ENCODE peak calls at places on chromosomes 2 and 18, in four cellular contexts. W is K562, P is SK-N-SH, Y is H1. R is an unnamed sample.

GRCh38 chr2:163347982-163348842 is 387.6 kb downstream of the FIGN start:
- DNase-seq in W (no peak), P (no peak), Y (peak), R (no peak)

GRCh38 chr2:171347591-171348032 is 86.2 kb downstream of the METTL8 start:
- DNase-seq in W (no peak), P (no peak), Y (no peak), R (no peak)

GRCh38 chr2:219073413-219074129 is 12.8 kb upstream of the IHH start:
- DNase-seq in W (peak), P (peak), Y (no peak), R (no peak)

GRCh38 chr18:24201699-24202687 is 63.1 kb downstream of the CABYR start:
- DNase-seq in W (no peak), P (no peak), Y (no peak), R (no peak)

GRCh38 chr18:36692909-36693308 is 135.9 kb downstream of the TPGS2 start:
- DNase-seq in W (no peak), P (peak), Y (no peak), R (no peak)

GRCh38 chr18:43420950-43421349 is 143.7 kb upstream of the SYT4 start:
- DNase-seq in W (no peak), P (no peak), Y (no peak), R (no peak)

GRCh38 chr18:34039194-34039593 is 185.5 kb downstream of the NOL4 start:
- DNase-seq in W (no peak), P (no peak), Y (no peak), R (peak)

GRCh38 chr18:54812885-54813284 is 15.4 kb upstream of the RAB27B start:
- DNase-seq in W (no peak), P (no peak), Y (no peak), R (no peak)

GRCh38 chr2:158786897-158787296 is 8.2 kb upstream of the DAPL1 start:
- DNase-seq in W (no peak), P (no peak), Y (no peak), R (no peak)

GRCh38 chr2:121824264-121824663 is 68.8 kb downstream of the TSN start:
- DNase-seq in W (no peak), P (no peak), Y (no peak), R (no peak)

GRCh38 chr2:10564876-10565425 is 116.8 kb upstream of the ODC1 start:
- DNase-seq in W (no peak), P (no peak), Y (no peak), R (no peak)

GRCh38 chr2:229672021-229672420 is 42.3 kb downstream of the DNER start:
- DNase-seq in W (no peak), P (no peak), Y (no peak), R (no peak)

GRCh38 chr2:8389373-8390108 is 292.3 kb upstream of the ID2 start:
- DNase-seq in W (no peak), P (no peak), Y (no peak), R (no peak)

GRCh38 chr2:144432921-144433320 is 87.0 kb downstream of the ZEB2 start:
- DNase-seq in W (no peak), P (no peak), Y (no peak), R (no peak)

GRCh38 chr2:166651080-166651675 is 157.1 kb upstream of the SCN7A start:
- DNase-seq in W (no peak), P (no peak), Y (no peak), R (no peak)

GRCh38 chr2:176106636-176107539 is at the start of gene HOXD11:
- DNase-seq in W (no peak), P (peak), Y (no peak), R (no peak)

GRCh38 chr2:85785027-85785822 is 31.4 kb downstream of the ATOH8 start:
- DNase-seq in W (no peak), P (no peak), Y (no peak), R (no peak)

GRCh38 chr2:218569661-218570500 is 1.2 kb downstream of the CNOT9 start:
- DNase-seq in W (no peak), P (peak), Y (no peak), R (no peak)

GRCh38 chr2:135744761-135745314 is 3.2 kb downstream of the UBXN4 start:
- DNase-seq in W (peak), P (peak), Y (no peak), R (no peak)

GRCh38 chr2:157625311-157625710 is 3.4 kb downstream of the ACVR1C start:
- DNase-seq in W (no peak), P (no peak), Y (no peak), R (no peak)

GRCh38 chr2:38125007-38125406 is 49.1 kb upstream of the CYP1B1 start:
- DNase-seq in W (no peak), P (no peak), Y (no peak), R (no peak)

GRCh38 chr2:62320657-62321357 is 124.9 kb downstream of the B3GNT2 start:
- DNase-seq in W (no peak), P (no peak), Y (no peak), R (no peak)

GRCh38 chr2:174824098-174824497 is 59.8 kb upstream of the CHRNA1 start:
- DNase-seq in W (no peak), P (no peak), Y (no peak), R (no peak)

GRCh38 chr2:33266467-33266866 is 210.0 kb upstream of the RASGRP3 start:
- DNase-seq in W (no peak), P (no peak), Y (no peak), R (no peak)

GRCh38 chr2:236980961-236981360 is 104.7 kb upstream of the COPS8 start:
- DNase-seq in W (no peak), P (no peak), Y (no peak), R (no peak)

GRCh38 chr18:75109001-75109400 is 99.9 kb downstream of the PTGR3 start:
- DNase-seq in W (no peak), P (no peak), Y (no peak), R (no peak)

GRCh38 chr2:128442053-128442751 is 123.5 kb upstream of the HS6ST1 start:
- DNase-seq in W (no peak), P (no peak), Y (no peak), R (no peak)

GRCh38 chr18:13369756-13370510 is 151.4 kb downstream of the LDLRAD4 start:
- DNase-seq in W (no peak), P (no peak), Y (no peak), R (no peak)

GRCh38 chr2:85635636-85636035 is 19.6 kb downstream of the USP39 start:
- DNase-seq in W (no peak), P (no peak), Y (no peak), R (no peak)

GRCh38 chr2:149787206-149787605 is 199.6 kb upstream of the MMADHC start:
- DNase-seq in W (no peak), P (no peak), Y (no peak), R (no peak)

GRCh38 chr2:43314299-43314927 is 88.0 kb upstream of the ZFP36L2 start:
- DNase-seq in W (no peak), P (no peak), Y (no peak), R (no peak)

GRCh38 chr18:33817096-33817495 is 239.1 kb downstream of the ASXL3 start:
- DNase-seq in W (no peak), P (no peak), Y (peak), R (no peak)

GRCh38 chr18:40877096-40877495 is 1077.9 kb upstream of the PIK3C3 start:
- DNase-seq in W (no peak), P (no peak), Y (no peak), R (no peak)

GRCh38 chr2:132448771-132449170 is 32.2 kb downstream of the GPR39 start:
- DNase-seq in W (no peak), P (peak), Y (no peak), R (no peak)

GRCh38 chr2:238558456-238559099 is 131.9 kb downstream of the ASB1 start:
- DNase-seq in W (no peak), P (no peak), Y (no peak), R (no peak)

GRCh38 chr2:23760746-23761145 is 166.2 kb downstream of the ATAD2B start:
- DNase-seq in W (no peak), P (peak), Y (no peak), R (no peak)

GRCh38 chr2:185208261-185208660 is 530.3 kb upstream of the FSIP2 start:
- DNase-seq in W (no peak), P (peak), Y (peak), R (no peak)

GRCh38 chr2:60555066-60555793 is 1.8 kb upstream of the BCL11A start:
- DNase-seq in W (peak), P (peak), Y (no peak), R (no peak)

GRCh38 chr18:28178720-28179119 is 1.8 kb upstream of the CDH2 start:
- DNase-seq in W (no peak), P (no peak), Y (no peak), R (no peak)

GRCh38 chr2:12502759-12503158 is 214.0 kb upstream of the TRIB2 start:
- DNase-seq in W (no peak), P (no peak), Y (no peak), R (no peak)
- TF ChIP-seq NRF1 in W (no peak), P (no peak), Y (no peak), R (no peak)

GRCh38 chr18:50696436-50696835 is 123.4 kb downstream of the MRO start:
- DNase-seq in W (no peak), P (no peak), Y (no peak), R (no peak)
- TF ChIP-seq YY1 in W (no peak), P (no peak), Y (no peak), R (no peak)

DNA sequence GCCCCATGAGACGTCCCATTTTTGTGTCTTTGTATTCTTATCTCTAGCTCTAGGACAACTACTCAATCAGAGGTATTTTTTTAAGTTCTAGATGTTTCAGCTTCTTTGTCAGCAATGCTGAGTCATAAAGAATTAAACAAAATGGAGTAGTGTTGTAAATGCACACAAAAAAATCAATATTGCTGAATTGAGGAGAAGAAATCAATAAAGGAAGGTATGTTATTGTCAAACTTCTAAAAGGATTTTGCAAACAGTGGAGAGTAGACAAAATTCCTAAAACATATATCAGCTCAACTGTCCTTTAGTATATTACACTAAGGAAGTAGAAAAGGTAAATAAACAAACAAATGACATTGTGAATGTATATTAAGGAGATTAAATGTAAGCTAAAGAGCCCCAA is 726.1 kb upstream of the NRXN1 start:
- DNase-seq in W (no peak), P (no peak), Y (no peak), R (no peak)
- TF ChIP-seq NRF1 in W (no peak), P (no peak), Y (no peak), R (no peak)

DNA sequence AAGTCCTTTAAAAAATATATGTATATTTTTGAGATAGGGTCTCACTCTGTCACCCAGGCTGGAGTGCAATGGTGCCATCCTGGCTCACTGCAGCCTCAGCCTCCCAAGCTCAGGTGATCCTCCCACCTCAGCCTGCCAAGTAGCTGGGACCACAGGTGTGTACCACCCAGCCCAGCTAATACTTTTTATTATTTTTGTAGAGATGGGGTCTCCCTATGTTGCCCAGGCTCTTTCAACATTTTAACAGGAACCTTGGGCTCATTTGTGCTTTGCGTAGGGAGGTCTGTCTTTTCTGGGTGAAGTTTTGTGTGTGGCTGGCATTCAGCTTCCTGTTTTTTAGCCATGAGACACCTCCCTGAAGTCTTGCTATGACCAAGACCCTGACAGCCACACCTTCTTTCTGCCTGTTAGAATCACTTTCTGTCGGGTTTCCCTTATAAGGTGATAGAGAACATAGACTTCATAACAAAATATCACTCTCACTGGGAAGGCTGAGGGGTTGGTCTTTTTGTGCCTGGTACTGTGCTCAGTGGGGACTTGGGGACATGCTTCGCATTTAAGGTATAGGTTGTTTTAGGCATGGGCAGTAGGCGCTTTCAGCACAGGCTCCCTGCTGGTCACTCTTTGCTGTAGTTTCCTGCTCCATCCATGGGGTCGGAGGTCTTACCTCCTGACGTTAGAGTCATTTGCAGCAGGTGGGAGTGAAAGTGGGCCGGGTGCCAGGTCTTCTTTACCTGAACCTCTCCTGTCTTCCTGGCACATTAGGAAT is 3.4 kb downstream of the RAB31 start:
- DNase-seq in W (no peak), P (no peak), Y (no peak), R (peak)
- TF ChIP-seq YY1 in W (no peak), P (no peak), Y (no peak), R (no peak)

GRCh38 chr2:103887625-103888024 is 966.3 kb upstream of the POU3F3 start:
- DNase-seq in W (no peak), P (no peak), Y (no peak), R (no peak)
- TF ChIP-seq NRF1 in W (no peak), P (no peak), Y (no peak), R (no peak)

GRCh38 chr2:25369439-25369838 is 27.7 kb upstream of the DNMT3A start:
- DNase-seq in W (no peak), P (no peak), Y (no peak), R (no peak)
- TF ChIP-seq YY1 in W (no peak), P (no peak), Y (no peak), R (no peak)

DNA sequence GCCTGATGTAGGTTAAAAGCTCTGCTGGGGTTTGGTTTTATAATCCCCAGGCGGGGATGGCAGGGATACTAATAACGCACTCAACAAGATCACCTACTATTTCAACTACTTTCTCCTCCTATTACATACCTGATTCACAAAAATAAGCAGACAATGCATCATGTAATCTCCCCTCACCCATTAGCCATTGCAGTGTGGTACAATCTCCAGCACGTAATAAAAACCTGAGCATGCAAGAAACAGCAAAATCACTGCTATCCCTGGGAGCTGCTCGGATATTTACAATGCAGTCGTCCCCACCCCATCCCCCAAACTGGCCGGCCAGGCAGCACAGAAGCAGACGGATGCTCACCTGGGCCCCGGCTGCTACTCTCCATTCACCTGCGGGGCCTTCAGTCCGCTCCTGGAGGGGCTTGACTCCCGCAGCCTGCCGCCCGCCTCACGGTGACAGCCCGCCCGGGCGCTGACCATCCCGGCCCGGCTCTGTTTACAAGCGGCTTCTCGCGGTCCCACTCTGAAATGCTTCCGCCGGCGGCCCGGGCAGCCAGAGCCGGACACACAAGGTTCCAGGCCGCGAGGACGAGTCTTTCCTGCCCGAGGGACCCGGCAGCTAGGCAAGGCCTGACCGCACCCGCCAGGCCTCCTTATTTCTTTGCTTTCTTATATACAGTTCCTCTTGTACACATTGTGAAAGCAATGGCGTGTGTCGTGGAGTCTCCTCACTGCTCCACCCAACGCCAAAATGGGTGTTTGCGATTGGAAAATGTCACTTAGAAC is at the start of gene PLEKHM3:
- DNase-seq in W (peak), P (peak), Y (no peak), R (no peak)
- TF ChIP-seq NRF1 in W (no peak), P (no peak), Y (no peak), R (no peak)

GRCh38 chr18:58128286-58129018 is 84.4 kb downstream of the NEDD4L start:
- DNase-seq in W (no peak), P (no peak), Y (no peak), R (no peak)
- TF ChIP-seq YY1 in W (no peak), P (no peak), Y (no peak), R (no peak)